ENCODE peak calls at places on chromosome 18, in five cellular contexts. One of them, this sample, is unnamed.

GRCh38 chr18:730692-731091 is 18.3 kb upstream of the ENOSF1 start:
- DNase-seq in A549: no peak
- DNase-seq in HepG2: no peak
- DNase-seq in GM12878: no peak
- DNase-seq in K562: no peak
- DNase-seq in this sample: peak

GRCh38 chr18:48957136-48957535 is 6.4 kb upstream of the SMAD7 start:
- DNase-seq in A549: no peak
- DNase-seq in HepG2: no peak
- DNase-seq in GM12878: no peak
- DNase-seq in K562: no peak
- DNase-seq in this sample: no peak

GRCh38 chr18:3793545-3793944 is 343.6 kb downstream of the TGIF1 start:
- DNase-seq in A549: no peak
- DNase-seq in HepG2: no peak
- DNase-seq in GM12878: no peak
- DNase-seq in K562: no peak
- DNase-seq in this sample: peak

GRCh38 chr18:54742654-54743053 is 85.6 kb upstream of the RAB27B start:
- DNase-seq in A549: peak
- DNase-seq in HepG2: no peak
- DNase-seq in GM12878: no peak
- DNase-seq in K562: no peak
- DNase-seq in this sample: peak

GRCh38 chr18:23853448-23854210 is 160.9 kb upstream of the TTC39C start:
- DNase-seq in A549: no peak
- DNase-seq in HepG2: no peak
- DNase-seq in GM12878: no peak
- DNase-seq in K562: no peak
- DNase-seq in this sample: peak

GRCh38 chr18:23363865-23364570 is 89.1 kb upstream of the RIOK3 start:
- DNase-seq in A549: no peak
- DNase-seq in HepG2: no peak
- DNase-seq in GM12878: no peak
- DNase-seq in K562: no peak
- DNase-seq in this sample: no peak

GRCh38 chr18:13520741-13521140 is 205.6 kb downstream of the FAM210A start:
- DNase-seq in A549: no peak
- DNase-seq in HepG2: no peak
- DNase-seq in GM12878: no peak
- DNase-seq in K562: no peak
- DNase-seq in this sample: no peak

GRCh38 chr18:23401400-23402347 is 51.4 kb upstream of the RIOK3 start:
- DNase-seq in A549: peak
- DNase-seq in HepG2: peak
- DNase-seq in GM12878: no peak
- DNase-seq in K562: no peak
- DNase-seq in this sample: peak

GRCh38 chr18:8279348-8279747 is 329.9 kb upstream of the RAB12 start:
- DNase-seq in A549: no peak
- DNase-seq in HepG2: no peak
- DNase-seq in GM12878: no peak
- DNase-seq in K562: no peak
- DNase-seq in this sample: no peak

GRCh38 chr18:77160515-77160914 is 27.9 kb upstream of the MBP start:
- DNase-seq in A549: no peak
- DNase-seq in HepG2: no peak
- DNase-seq in GM12878: no peak
- DNase-seq in K562: no peak
- DNase-seq in this sample: no peak

GRCh38 chr18:22601481-22601880 is 183.8 kb upstream of the CTAGE1 start:
- DNase-seq in A549: no peak
- DNase-seq in HepG2: no peak
- DNase-seq in GM12878: no peak
- DNase-seq in K562: no peak
- DNase-seq in this sample: no peak

GRCh38 chr18:32769242-32770180 is 3.3 kb downstream of the KLHL14 start:
- DNase-seq in A549: no peak
- DNase-seq in HepG2: peak
- DNase-seq in GM12878: no peak
- DNase-seq in K562: no peak
- DNase-seq in this sample: no peak

GRCh38 chr18:46283268-46283667 is 179.1 kb downstream of the HAUS1 start:
- DNase-seq in A549: no peak
- DNase-seq in HepG2: no peak
- DNase-seq in GM12878: no peak
- DNase-seq in K562: no peak
- DNase-seq in this sample: peak

GRCh38 chr18:33062834-33063364 is 290.1 kb upstream of the KLHL14 start:
- DNase-seq in A549: no peak
- DNase-seq in HepG2: no peak
- DNase-seq in GM12878: no peak
- DNase-seq in K562: no peak
- DNase-seq in this sample: no peak

GRCh38 chr18:596288-596881 is 403 bp upstream of the CLUL1 start:
- DNase-seq in A549: peak
- DNase-seq in HepG2: peak
- DNase-seq in GM12878: no peak
- DNase-seq in K562: peak
- DNase-seq in this sample: no peak

GRCh38 chr18:54739476-54739875 is 88.8 kb upstream of the RAB27B start:
- DNase-seq in A549: no peak
- DNase-seq in HepG2: no peak
- DNase-seq in GM12878: no peak
- DNase-seq in K562: no peak
- DNase-seq in this sample: peak

GRCh38 chr18:7617738-7618422 is 50.8 kb downstream of the PTPRM start:
- DNase-seq in A549: no peak
- DNase-seq in HepG2: no peak
- DNase-seq in GM12878: no peak
- DNase-seq in K562: no peak
- DNase-seq in this sample: peak

GRCh38 chr18:77115461-77115907 is 17.1 kb downstream of the MBP start:
- DNase-seq in A549: no peak
- DNase-seq in HepG2: no peak
- DNase-seq in GM12878: no peak
- DNase-seq in K562: no peak
- DNase-seq in this sample: no peak

GRCh38 chr18:45652703-45653490 is 37.6 kb downstream of the SLC14A2 start:
- DNase-seq in A549: no peak
- DNase-seq in HepG2: no peak
- DNase-seq in GM12878: no peak
- DNase-seq in K562: no peak
- DNase-seq in this sample: peak

GRCh38 chr18:10215444-10215843 is 239.0 kb upstream of the APCDD1 start:
- DNase-seq in A549: no peak
- DNase-seq in HepG2: no peak
- DNase-seq in GM12878: no peak
- DNase-seq in K562: no peak
- DNase-seq in this sample: no peak

GRCh38 chr18:49464718-49465598 is 4.5 kb upstream of the DYM start:
- DNase-seq in A549: peak
- DNase-seq in HepG2: no peak
- DNase-seq in GM12878: no peak
- DNase-seq in K562: no peak
- DNase-seq in this sample: peak

GRCh38 chr18:74718312-74718711 is 120.6 kb downstream of the ZNF407 start:
- DNase-seq in A549: no peak
- DNase-seq in HepG2: peak
- DNase-seq in GM12878: no peak
- DNase-seq in K562: no peak
- DNase-seq in this sample: no peak
- TF ChIP-seq SMC3 in A549: no peak
- TF ChIP-seq SMC3 in HepG2: no peak
- TF ChIP-seq SMC3 in GM12878: no peak
- TF ChIP-seq SMC3 in K562: no peak
- TF ChIP-seq SMC3 in this sample: no peak

GRCh38 chr18:58316943-58317342 is 272.9 kb downstream of the NEDD4L start:
- DNase-seq in A549: no peak
- DNase-seq in HepG2: no peak
- DNase-seq in GM12878: no peak
- DNase-seq in K562: no peak
- DNase-seq in this sample: no peak
- TF ChIP-seq BHLHE40 in A549: no peak
- TF ChIP-seq BHLHE40 in HepG2: no peak
- TF ChIP-seq BHLHE40 in GM12878: peak
- TF ChIP-seq BHLHE40 in K562: no peak
- TF ChIP-seq BHLHE40 in this sample: no peak

GRCh38 chr18:52869942-52870907 is 530.2 kb downstream of the DCC start:
- DNase-seq in A549: peak
- DNase-seq in HepG2: no peak
- DNase-seq in GM12878: no peak
- DNase-seq in K562: no peak
- DNase-seq in this sample: no peak
- TF ChIP-seq CEBPB in A549: no peak
- TF ChIP-seq CEBPB in HepG2: no peak
- TF ChIP-seq CEBPB in GM12878: no peak
- TF ChIP-seq CEBPB in K562: no peak
- TF ChIP-seq CEBPB in this sample: no peak

DNA sequence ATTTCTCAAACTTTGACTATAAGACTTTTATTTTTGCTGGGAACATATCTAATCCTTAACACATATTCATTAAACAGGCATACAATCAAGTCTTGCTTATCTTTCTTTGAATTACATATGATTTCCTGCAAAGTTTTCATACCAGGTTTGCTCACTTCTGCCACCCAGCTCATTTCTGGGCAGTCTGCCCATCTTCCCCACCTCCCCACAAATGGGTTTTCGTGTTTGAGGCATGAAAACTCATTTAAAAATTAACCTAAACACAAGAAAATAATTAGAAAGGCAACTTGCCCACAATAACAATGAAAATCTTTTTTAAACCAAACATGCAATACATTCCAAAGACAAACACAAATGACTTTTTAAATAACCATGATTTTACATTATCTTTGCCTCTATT is 3.4 kb downstream of the CHST9 start:
- DNase-seq in A549: no peak
- DNase-seq in HepG2: no peak
- DNase-seq in GM12878: no peak
- DNase-seq in K562: no peak
- DNase-seq in this sample: no peak
- TF ChIP-seq SMC3 in A549: no peak
- TF ChIP-seq SMC3 in HepG2: no peak
- TF ChIP-seq SMC3 in GM12878: no peak
- TF ChIP-seq SMC3 in K562: no peak
- TF ChIP-seq SMC3 in this sample: no peak

GRCh38 chr18:79634593-79634992 is 45.0 kb upstream of the CTDP1 start:
- DNase-seq in A549: no peak
- DNase-seq in HepG2: no peak
- DNase-seq in GM12878: no peak
- DNase-seq in K562: no peak
- DNase-seq in this sample: no peak

GRCh38 chr18:79637181-79637920 is 42.3 kb upstream of the CTDP1 start:
- DNase-seq in A549: no peak
- DNase-seq in HepG2: no peak
- DNase-seq in GM12878: no peak
- DNase-seq in K562: no peak
- DNase-seq in this sample: no peak

GRCh38 chr18:79634186-79634585 is 45.4 kb upstream of the CTDP1 start:
- DNase-seq in A549: no peak
- DNase-seq in HepG2: no peak
- DNase-seq in GM12878: no peak
- DNase-seq in K562: no peak
- DNase-seq in this sample: no peak

GRCh38 chr18:79632765-79633164 is 46.8 kb upstream of the CTDP1 start:
- DNase-seq in A549: no peak
- DNase-seq in HepG2: no peak
- DNase-seq in GM12878: no peak
- DNase-seq in K562: no peak
- DNase-seq in this sample: no peak

DNA sequence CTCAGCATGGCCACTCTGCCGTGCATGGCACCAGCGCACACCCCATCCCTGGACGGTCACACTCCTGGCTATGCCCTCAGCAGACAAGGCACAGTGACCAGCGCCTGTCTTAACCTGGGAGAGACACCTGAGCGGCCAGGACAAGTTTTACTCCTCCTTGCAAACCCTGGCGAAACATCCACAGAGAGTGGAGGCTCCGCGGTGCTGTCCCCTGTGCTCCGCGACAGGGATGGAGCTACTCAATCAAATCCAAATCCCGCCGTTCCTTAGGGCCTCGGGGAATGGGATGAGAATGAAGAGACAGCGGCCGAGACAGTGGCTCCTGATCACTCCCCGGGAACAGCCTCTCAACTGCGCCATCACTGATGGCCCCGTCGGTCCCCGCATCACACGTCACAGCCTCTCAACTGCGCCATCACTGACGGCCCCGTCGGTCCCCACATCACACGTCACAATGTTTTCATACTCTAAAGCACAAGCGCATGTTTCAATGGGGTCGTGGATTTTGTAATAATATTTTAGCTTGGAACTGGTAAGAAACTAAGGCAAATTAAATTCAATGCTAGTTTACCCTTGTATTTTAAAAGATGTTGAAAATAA is 44.4 kb upstream of the CTDP1 start:
- DNase-seq in A549: no peak
- DNase-seq in HepG2: no peak
- DNase-seq in GM12878: no peak
- DNase-seq in K562: no peak
- DNase-seq in this sample: no peak
- TF ChIP-seq BHLHE40 in A549: no peak
- TF ChIP-seq BHLHE40 in HepG2: no peak
- TF ChIP-seq BHLHE40 in GM12878: no peak
- TF ChIP-seq BHLHE40 in K562: no peak
- TF ChIP-seq BHLHE40 in this sample: no peak

GRCh38 chr18:34592961-34593382 is 117.1 kb upstream of the DTNA start:
- DNase-seq in A549: no peak
- DNase-seq in HepG2: no peak
- DNase-seq in GM12878: no peak
- DNase-seq in K562: no peak
- DNase-seq in this sample: peak
- TF ChIP-seq CEBPB in A549: no peak
- TF ChIP-seq CEBPB in HepG2: no peak
- TF ChIP-seq CEBPB in GM12878: no peak
- TF ChIP-seq CEBPB in K562: no peak
- TF ChIP-seq CEBPB in this sample: no peak

DNA sequence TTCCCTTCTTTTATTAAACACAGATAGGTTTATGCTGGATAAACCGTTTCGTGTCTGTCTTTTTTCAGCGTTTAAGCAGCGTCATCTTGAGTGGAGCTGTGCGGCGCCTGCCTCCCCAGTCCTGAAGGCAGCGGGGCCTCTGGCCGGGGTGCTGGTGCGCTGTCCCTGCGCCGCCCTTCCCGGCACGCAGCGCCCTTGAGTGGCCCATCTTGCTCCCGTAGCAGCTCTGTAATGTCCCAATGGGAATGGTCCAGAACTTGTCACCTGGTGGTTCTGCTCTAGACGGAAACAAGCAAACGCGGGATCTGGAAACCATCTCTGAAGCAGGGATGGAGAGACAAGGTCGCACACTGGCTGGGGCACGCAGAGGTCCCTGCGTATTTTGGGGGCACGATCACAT is 24.5 kb downstream of the PRELID3A start:
- DNase-seq in A549: no peak
- DNase-seq in HepG2: no peak
- DNase-seq in GM12878: no peak
- DNase-seq in K562: no peak
- DNase-seq in this sample: no peak
- TF ChIP-seq SMC3 in A549: no peak
- TF ChIP-seq SMC3 in HepG2: no peak
- TF ChIP-seq SMC3 in GM12878: no peak
- TF ChIP-seq SMC3 in K562: no peak
- TF ChIP-seq SMC3 in this sample: no peak

GRCh38 chr18:78659748-78660147 is 319.9 kb upstream of the SALL3 start:
- DNase-seq in A549: no peak
- DNase-seq in HepG2: no peak
- DNase-seq in GM12878: no peak
- DNase-seq in K562: peak
- DNase-seq in this sample: no peak
- TF ChIP-seq BHLHE40 in A549: no peak
- TF ChIP-seq BHLHE40 in HepG2: no peak
- TF ChIP-seq BHLHE40 in GM12878: no peak
- TF ChIP-seq BHLHE40 in K562: no peak
- TF ChIP-seq BHLHE40 in this sample: no peak

This sample was measured in IMR-90.